ENCODE peak calls at places on chromosome 12, in nine cellular contexts. L is astrocyte of the spinal cord, O is neural crest cell, J is neural progenitor cell, D is bronchial epithelial cell, G is cardiac fibroblast, K is GM12865, F is omental fat pad, M is osteoblast. Z is an unnamed sample.

GRCh38 chr12:25497021-25497420 is 56.1 kb downstream of the LMNTD1 start:
- DNase-seq in O (no peak), G (no peak), D (peak), L (no peak), F (no peak), J (no peak), M (no peak), K (no peak), Z (no peak)

GRCh38 chr12:64001439-64001838 is 156.9 kb downstream of the SRGAP1 start:
- DNase-seq in L (no peak), D (no peak), F (no peak), M (no peak), O (no peak), G (no peak), K (no peak), J (no peak), Z (no peak)

GRCh38 chr12:2959508-2960431 is 573 bp downstream of the TEAD4 start:
- DNase-seq in L (peak), F (no peak), K (peak), G (peak), D (peak), J (peak), O (peak), M (peak), Z (peak)

GRCh38 chr12:28550757-28551381 is 360.6 kb downstream of the CCDC91 start:
- DNase-seq in J (no peak), M (peak), G (peak), F (no peak), O (no peak), K (no peak), L (peak), D (peak), Z (no peak)

GRCh38 chr12:59158681-59159080 is 238.4 kb upstream of the LRIG3 start:
- DNase-seq in O (no peak), F (no peak), D (no peak), M (no peak), L (no peak), J (no peak), K (no peak), G (no peak), Z (no peak)

GRCh38 chr12:105357162-105357691 is 26.7 kb downstream of the C12orf75 start:
- DNase-seq in G (no peak), D (peak), K (peak), J (no peak), F (no peak), M (no peak), O (no peak), L (peak), Z (peak)

GRCh38 chr12:62640910-62641448 is 174.4 kb downstream of the MON2 start:
- DNase-seq in O (no peak), G (peak), L (peak), D (no peak), F (no peak), M (no peak), J (no peak), K (peak), Z (peak)

GRCh38 chr12:23895792-23896218 is 53.7 kb downstream of the SOX5 start:
- DNase-seq in L (peak), D (no peak), F (no peak), G (no peak), M (no peak), K (no peak), J (peak), O (peak), Z (no peak)

GRCh38 chr12:118136559-118137003 is 657 bp downstream of the PEBP1 start:
- DNase-seq in O (peak), F (peak), G (peak), L (peak), D (peak), J (peak), K (peak), M (no peak), Z (peak)

GRCh38 chr12:119036878-119037493 is 55.6 kb downstream of the SRRM4 start:
- DNase-seq in L (no peak), M (no peak), F (no peak), G (peak), D (no peak), K (peak), O (peak), J (peak), Z (peak)

GRCh38 chr12:16096273-16096849 is 181.1 kb downstream of the SLC15A5 start:
- DNase-seq in J (no peak), K (no peak), D (no peak), F (no peak), G (peak), M (no peak), O (no peak), L (no peak), Z (no peak)

GRCh38 chr12:16093825-16094224 is 182.7 kb downstream of the DERA start:
- DNase-seq in M (no peak), J (no peak), O (no peak), L (no peak), K (no peak), G (no peak), D (no peak), F (no peak), Z (no peak)

GRCh38 chr12:16090974-16091373 is 179.8 kb downstream of the DERA start:
- DNase-seq in G (no peak), O (no peak), K (no peak), L (no peak), D (no peak), M (no peak), J (no peak), F (no peak), Z (no peak)

GRCh38 chr12:16095531-16096110 is 181.9 kb downstream of the SLC15A5 start:
- DNase-seq in J (no peak), D (no peak), M (peak), G (peak), F (no peak), L (no peak), K (no peak), O (no peak), Z (no peak)

DNA sequence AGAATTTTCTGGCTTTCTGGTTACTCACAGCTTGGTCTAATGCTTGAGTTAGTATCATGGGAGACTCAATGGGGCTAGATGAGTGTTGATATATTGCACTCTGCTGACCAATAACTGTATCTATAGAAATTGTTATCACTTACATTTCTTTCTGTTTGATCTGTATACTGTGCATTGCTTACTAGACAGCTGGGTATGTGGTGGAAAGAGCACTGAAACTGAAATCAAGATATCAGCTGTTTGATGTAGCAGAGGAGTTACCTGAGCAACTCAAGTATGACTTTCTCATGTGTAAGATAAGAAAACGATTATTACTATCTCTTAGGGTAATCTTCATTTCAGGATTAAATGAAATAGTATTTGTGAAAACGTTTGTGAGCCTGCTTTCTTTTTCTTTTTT is 183.0 kb downstream of the SLC15A5 start:
- DNase-seq in O (no peak), G (no peak), D (no peak), K (no peak), L (no peak), M (no peak), J (no peak), F (no peak), Z (no peak)
- TF ChIP-seq CTCF in O (no peak), G (no peak), D (no peak), K (no peak), L (no peak), M (no peak), J (no peak), F (no peak), Z (no peak)

GRCh38 chr12:33560653-33561208 is 121.1 kb upstream of the SYT10 start:
- DNase-seq in F (no peak), J (no peak), O (no peak), G (no peak), L (no peak), M (no peak), K (no peak), D (no peak), Z (no peak)

GRCh38 chr12:33551006-33551405 is 111.4 kb upstream of the SYT10 start:
- DNase-seq in O (no peak), L (no peak), G (no peak), F (no peak), M (no peak), D (no peak), J (no peak), K (no peak), Z (no peak)

GRCh38 chr12:33555128-33555527 is 115.5 kb upstream of the SYT10 start:
- DNase-seq in K (no peak), J (no peak), G (no peak), M (no peak), F (no peak), D (no peak), O (no peak), L (no peak), Z (no peak)
- TF ChIP-seq CTCF in K (no peak), J (no peak), G (no peak), M (no peak), F (no peak), D (no peak), O (no peak), L (no peak), Z (no peak)

DNA sequence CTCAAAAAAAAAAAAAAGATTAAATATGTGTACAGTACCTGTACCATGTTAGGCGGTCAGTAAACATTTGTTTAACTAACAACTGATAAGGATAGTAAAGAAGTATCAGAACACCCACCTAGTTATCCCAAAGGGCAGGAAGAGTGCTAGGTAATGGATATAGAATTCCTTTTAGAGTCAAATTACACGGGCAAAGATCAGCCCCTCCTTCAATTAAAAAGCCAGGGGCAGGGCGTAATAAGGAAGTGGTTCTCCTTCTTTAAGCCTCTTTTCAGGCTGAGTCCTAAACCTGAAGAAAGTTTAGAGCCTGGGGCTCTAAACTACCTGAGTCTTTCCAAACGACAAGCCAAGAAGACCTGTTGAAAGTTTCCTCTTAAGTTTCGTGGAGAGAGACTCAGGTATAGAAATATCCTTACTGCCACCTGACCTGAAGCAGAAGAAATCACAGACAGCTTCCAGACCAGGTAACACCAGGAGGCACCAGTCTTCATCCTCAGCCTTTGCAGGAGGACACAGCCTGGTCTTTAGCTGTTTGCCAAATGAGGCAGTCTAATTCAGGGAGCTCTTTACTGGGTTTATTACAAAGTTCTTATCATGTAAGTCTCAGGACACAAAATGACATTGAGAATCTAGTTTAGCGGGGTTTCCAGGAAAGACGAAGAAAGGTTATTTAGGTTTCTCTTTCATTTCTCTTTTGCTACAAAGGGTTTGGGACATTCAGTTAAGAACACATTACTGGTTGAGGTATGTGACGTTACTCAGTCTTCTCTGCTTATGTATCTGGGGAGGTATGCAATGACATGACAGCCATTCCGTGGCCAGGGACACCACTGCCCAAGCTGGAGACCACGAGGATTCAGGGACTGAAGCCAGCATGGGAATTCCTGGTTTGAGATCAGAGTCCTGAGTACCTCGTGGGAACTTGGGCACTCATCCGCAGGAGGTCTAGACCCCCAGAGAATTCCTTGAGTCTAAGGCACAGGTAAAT is at the start of gene BCL2L14:
- DNase-seq in L (no peak), O (no peak), D (peak), M (no peak), G (no peak), K (peak), J (no peak), F (no peak), Z (peak)
- TF ChIP-seq CTCF in L (no peak), O (no peak), D (peak), M (no peak), G (no peak), K (no peak), J (no peak), F (no peak), Z (no peak)

GRCh38 chr12:93050026-93050747 is 121.1 kb upstream of the EEA1 start:
- DNase-seq in L (peak), O (no peak), K (no peak), M (peak), D (peak), G (peak), F (no peak), J (no peak), Z (no peak)

GRCh38 chr12:93059288-93059687 is 130.2 kb upstream of the EEA1 start:
- DNase-seq in O (no peak), F (no peak), J (no peak), D (no peak), K (no peak), L (no peak), M (no peak), G (no peak), Z (no peak)

GRCh38 chr12:93058280-93058679 is 129.2 kb upstream of the EEA1 start:
- DNase-seq in G (no peak), M (no peak), J (no peak), K (no peak), O (no peak), L (no peak), F (no peak), D (no peak), Z (no peak)

GRCh38 chr12:93050748-93051081 is 121.6 kb upstream of the EEA1 start:
- DNase-seq in M (no peak), L (no peak), F (no peak), O (no peak), J (no peak), G (no peak), D (no peak), K (no peak), Z (no peak)

DNA sequence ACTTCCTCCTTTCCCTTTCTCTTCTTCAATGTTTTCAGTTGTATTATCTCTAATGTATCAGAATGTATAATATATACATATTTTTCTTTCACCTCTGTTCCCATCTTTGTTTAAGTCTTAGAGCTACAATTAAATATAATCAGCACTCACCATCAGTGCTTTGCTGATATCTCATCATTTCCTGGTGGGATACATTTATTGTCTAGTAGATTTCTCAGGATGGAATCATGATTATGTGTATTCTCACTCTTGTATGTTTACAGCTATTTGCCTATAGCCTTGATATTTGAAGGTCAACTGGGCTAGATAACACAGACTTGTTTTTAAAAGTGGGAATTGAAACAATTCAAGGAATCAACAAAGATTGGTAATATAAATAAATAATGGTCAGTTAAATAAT is 124.9 kb upstream of the EEA1 start:
- DNase-seq in G (no peak), K (no peak), M (no peak), F (no peak), D (no peak), J (no peak), O (no peak), L (no peak), Z (no peak)
- TF ChIP-seq CTCF in G (no peak), K (no peak), M (no peak), F (no peak), D (no peak), J (no peak), O (no peak), L (no peak), Z (no peak)

DNA sequence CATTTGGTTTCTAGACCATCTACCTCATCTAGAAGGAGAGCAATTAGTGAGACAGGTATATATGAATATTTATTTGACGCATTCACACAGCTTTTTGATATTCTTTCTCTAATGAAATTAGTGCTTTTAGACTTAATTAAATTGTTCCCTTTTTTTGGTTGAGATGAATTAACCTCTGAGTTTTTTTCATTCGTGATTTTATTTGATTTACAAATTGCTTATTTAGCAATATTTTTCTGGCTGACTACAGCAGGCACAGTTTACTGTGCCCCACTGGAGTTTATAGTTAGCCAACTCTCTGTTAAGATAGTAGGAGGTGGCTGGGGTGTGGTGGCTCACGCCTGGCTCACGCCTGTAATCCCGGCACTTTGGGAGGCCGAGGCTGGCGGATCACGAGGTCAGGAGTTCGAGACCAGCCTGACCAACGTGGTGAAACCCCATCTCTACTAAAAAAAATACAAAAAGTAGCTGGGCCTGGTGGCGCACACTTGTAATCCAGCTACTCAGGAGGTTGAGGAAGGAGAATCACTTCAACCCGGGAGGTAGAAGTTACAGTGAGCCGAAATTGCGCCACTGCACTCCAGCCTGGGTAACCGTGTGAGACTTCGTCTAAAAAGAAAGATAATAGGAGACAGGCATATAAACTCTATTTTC is 16.7 kb downstream of the MDM2 start:
- DNase-seq in D (no peak), K (no peak), F (no peak), J (no peak), G (no peak), L (no peak), O (no peak), M (no peak), Z (no peak)
- TF ChIP-seq CTCF in D (no peak), K (no peak), F (no peak), J (no peak), G (no peak), L (no peak), O (no peak), M (no peak), Z (no peak)

DNA sequence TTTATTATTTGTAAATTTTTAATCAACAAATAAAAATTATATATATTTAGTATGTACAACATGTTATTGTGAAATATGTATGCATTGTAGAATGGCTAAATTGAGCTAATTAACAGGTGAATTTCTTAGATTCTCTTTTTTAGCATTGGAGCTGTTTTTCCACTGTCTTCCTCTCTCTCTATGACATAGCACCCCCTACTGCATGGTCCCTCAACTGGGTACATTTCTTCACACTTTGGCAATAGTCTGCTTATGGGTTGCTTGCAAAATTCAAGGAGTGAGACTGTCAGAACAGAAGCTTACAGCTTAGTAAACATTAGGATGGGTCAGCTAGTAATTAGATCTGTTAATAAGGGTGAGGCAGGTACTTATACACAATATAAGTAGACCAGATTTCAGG is 658.5 kb upstream of the MGAT4C start:
- DNase-seq in M (peak), J (peak), G (peak), D (peak), K (no peak), F (no peak), L (peak), O (peak), Z (peak)
- TF ChIP-seq CTCF in M (peak), J (peak), G (peak), D (peak), K (no peak), F (no peak), L (peak), O (peak), Z (peak)

DNA sequence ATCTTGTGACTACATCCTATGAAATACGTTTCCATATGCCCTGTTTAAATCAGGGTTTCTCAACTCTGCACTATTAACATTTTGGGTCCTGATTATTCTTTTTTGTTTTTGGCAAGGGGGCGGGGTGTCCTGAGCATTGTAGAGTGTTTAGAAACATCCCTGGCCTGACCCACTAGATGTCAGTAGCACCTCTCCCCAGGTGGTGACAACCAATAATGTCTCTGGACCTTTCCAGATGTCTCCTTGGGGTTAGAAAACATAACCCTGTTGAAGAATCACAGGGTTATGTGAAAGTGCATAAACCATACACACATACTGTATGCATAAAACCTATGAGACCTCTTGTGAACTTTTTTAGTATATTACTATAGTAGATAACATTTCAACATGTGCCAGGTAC is 1.4 kb downstream of the ACAD10 start:
- DNase-seq in G (no peak), L (no peak), F (no peak), O (no peak), D (peak), K (peak), J (no peak), M (no peak), Z (peak)
- TF ChIP-seq CTCF in G (no peak), L (peak), F (no peak), O (no peak), D (peak), K (peak), J (no peak), M (peak), Z (peak)

GRCh38 chr12:125070117-125070516 is 4.9 kb downstream of the AACS start:
- DNase-seq in O (no peak), F (no peak), K (no peak), G (no peak), J (peak), L (no peak), M (peak), D (no peak), Z (no peak)
- TF ChIP-seq CTCF in O (no peak), F (no peak), K (no peak), G (no peak), J (peak), L (peak), M (no peak), D (no peak), Z (no peak)

Z was measured in GM13977.